ENCODE peak calls at places on chromosomes 7 and 10, in eight cellular contexts. E is HCT116, V is GM23338, D is spleen, Y is stomach, J is Panc1, G is GM12878, Z is transverse colon. I is an unnamed sample. For H3K4me1, the result is how much of the 10 kb centered on the place peaks cover.

GRCh38 chr7:101678713-101679112 is 49.6 kb upstream of the MYL10 start:
- DNase-seq in Z (no peak), Y (no peak), V (no peak), E (no peak), D (no peak), J (no peak), G (no peak), I (no peak)

GRCh38 chr10:104329754-104330153 is 8.5 kb downstream of the ITPRIP start:
- DNase-seq in V (no peak), Z (no peak), D (peak), J (no peak), Y (no peak), E (peak), G (no peak), I (no peak)

GRCh38 chr10:71462642-71462935 is 65.9 kb downstream of the CDH23 start:
- DNase-seq in E (no peak), Z (no peak), J (no peak), G (no peak), D (no peak), V (no peak), Y (no peak), I (no peak)

GRCh38 chr7:98399462-98399861 is 1.4 kb downstream of the BAIAP2L1 start:
- DNase-seq in D (no peak), V (no peak), E (no peak), G (no peak), Z (no peak), Y (no peak), J (no peak), I (no peak)

GRCh38 chr7:55887786-55888185 is 530 bp downstream of the ZNF713 start:
- DNase-seq in G (no peak), E (no peak), Y (no peak), Z (no peak), V (no peak), J (no peak), D (no peak), I (no peak)

GRCh38 chr7:128954830-128955797 is 17.4 kb downstream of the IRF5 start:
- DNase-seq in V (peak), D (no peak), J (no peak), G (no peak), Y (no peak), E (no peak), Z (no peak), I (no peak)

GRCh38 chr7:46854958-46855473 is 726.9 kb downstream of the TNS3 start:
- DNase-seq in D (no peak), V (no peak), J (no peak), Z (no peak), G (no peak), E (no peak), Y (no peak), I (no peak)

GRCh38 chr10:47379445-47379785 is 4.7 kb downstream of the ZNF488 start:
- DNase-seq in G (no peak), Z (no peak), E (no peak), J (no peak), D (peak), Y (peak), V (no peak), I (peak)

GRCh38 chr7:75884401-75884800 is 5.6 kb downstream of the RHBDD2 start:
- DNase-seq in E (no peak), Y (no peak), V (no peak), D (no peak), G (no peak), J (no peak), Z (peak), I (no peak)

GRCh38 chr10:106043833-106044232 is 1120.7 kb downstream of the SORCS1 start:
- DNase-seq in J (no peak), G (no peak), D (no peak), Z (no peak), E (no peak), Y (no peak), V (no peak), I (no peak)

GRCh38 chr7:110084177-110084807 is 1006.6 kb upstream of the LRRN3 start:
- DNase-seq in Z (no peak), V (no peak), Y (no peak), E (no peak), D (no peak), J (no peak), G (no peak), I (no peak)

GRCh38 chr7:108454674-108455523 is 1.3 kb downstream of the NRCAM start:
- DNase-seq in G (no peak), D (peak), E (no peak), Z (no peak), Y (no peak), J (no peak), V (peak), I (no peak)

GRCh38 chr10:76113952-76114351 is 682.5 kb downstream of the LRMDA start:
- DNase-seq in Y (no peak), J (no peak), V (no peak), G (no peak), D (no peak), E (no peak), Z (no peak), I (no peak)

GRCh38 chr7:70484255-70484654 is 647.7 kb upstream of the GALNT17 start:
- DNase-seq in J (no peak), V (no peak), D (no peak), Y (no peak), G (no peak), Z (no peak), E (no peak), I (no peak)

GRCh38 chr7:46979439-46979838 is 602.5 kb downstream of the TNS3 start:
- DNase-seq in Y (no peak), D (no peak), E (no peak), Z (no peak), G (no peak), J (no peak), V (no peak), I (no peak)

GRCh38 chr7:3931843-3932242 is 630.8 kb downstream of the SDK1 start:
- DNase-seq in Y (no peak), D (no peak), Z (no peak), G (no peak), E (no peak), V (no peak), J (no peak), I (no peak)

GRCh38 chr7:90944021-90944420 is 320.2 kb upstream of the FZD1 start:
- DNase-seq in E (no peak), Z (no peak), V (no peak), G (no peak), J (no peak), D (no peak), Y (no peak), I (no peak)

GRCh38 chr10:12608761-12609160 is 259.4 kb downstream of the CAMK1D start:
- DNase-seq in V (no peak), G (no peak), Y (no peak), J (no peak), D (no peak), E (no peak), Z (no peak), I (no peak)

GRCh38 chr7:70190266-70190665 is 592.0 kb downstream of the AUTS2 start:
- DNase-seq in G (no peak), D (no peak), Y (no peak), Z (no peak), J (no peak), E (no peak), V (no peak), I (no peak)

GRCh38 chr7:149291036-149291835 is 29.2 kb downstream of the ZNF783 start:
- DNase-seq in J (no peak), E (no peak), Y (no peak), G (no peak), D (peak), V (no peak), Z (no peak), I (no peak)

GRCh38 chr7:1492640-1493039 is 11.5 kb downstream of the INTS1 start:
- DNase-seq in G (no peak), Y (no peak), V (no peak), E (no peak), J (no peak), Z (no peak), D (no peak), I (no peak)

GRCh38 chr10:79186742-79187544 is 118.2 kb downstream of the ZMIZ1 start:
- DNase-seq in E (no peak), Z (no peak), D (no peak), G (no peak), J (no peak), V (no peak), Y (no peak), I (no peak)

GRCh38 chr7:108529341-108529740 is 3.4 kb upstream of the PNPLA8 start:
- DNase-seq in Y (peak), D (no peak), J (no peak), V (peak), Z (no peak), G (no peak), E (no peak), I (no peak)

GRCh38 chr7:2527505-2528464 is 8.2 kb downstream of the LFNG start:
- DNase-seq in E (no peak), J (no peak), V (no peak), D (peak), Y (no peak), Z (peak), G (no peak), I (no peak)

GRCh38 chr7:84009051-84009450 is 185.5 kb downstream of the SEMA3A start:
- DNase-seq in G (no peak), Z (no peak), D (no peak), E (no peak), J (peak), V (no peak), Y (no peak), I (no peak)

GRCh38 chr10:78865518-78865835 is 203.3 kb upstream of the ZMIZ1 start:
- DNase-seq in D (no peak), V (no peak), J (no peak), Z (no peak), G (no peak), Y (peak), E (no peak), I (peak)

GRCh38 chr7:113283861-113284260 is 165.5 kb upstream of the SMIM30 start:
- DNase-seq in E (no peak), D (no peak), J (no peak), G (no peak), Y (no peak), Z (no peak), V (no peak), I (no peak)

GRCh38 chr10:17454181-17454800 is at the start of gene ST8SIA6:
- DNase-seq in G (no peak), V (peak), J (no peak), D (peak), E (no peak), Z (peak), Y (peak), I (no peak)

GRCh38 chr7:7970620-7971307 is 2.2 kb downstream of the GLCCI1 start:
- DNase-seq in D (no peak), E (no peak), Y (no peak), G (no peak), J (no peak), V (no peak), Z (no peak), I (no peak)

GRCh38 chr7:131604841-131605279 is 48.4 kb upstream of the PODXL start:
- DNase-seq in Z (no peak), E (no peak), G (no peak), D (no peak), Y (no peak), V (peak), J (no peak), I (no peak)

GRCh38 chr7:150481955-150482354 is 31.5 kb downstream of the GIMAP8 start:
- DNase-seq in G (no peak), V (no peak), Y (no peak), Z (no peak), J (no peak), E (no peak), D (no peak), I (no peak)
- H3K4me1 ChIP-seq in G (under half), V (under half), Y (under half), Z (under half), J (under half), E (under half), D (half or more), I (under half)

GRCh38 chr7:17521437-17521836 is 223.0 kb downstream of the AHR start:
- DNase-seq in V (no peak), J (no peak), G (no peak), Y (no peak), E (no peak), Z (no peak), D (no peak), I (no peak)

GRCh38 chr7:17520941-17521340 is 222.5 kb downstream of the AHR start:
- DNase-seq in Z (no peak), V (no peak), G (no peak), Y (no peak), E (no peak), D (no peak), J (no peak), I (no peak)

GRCh38 chr7:17526621-17527020 is 228.2 kb downstream of the AHR start:
- DNase-seq in J (no peak), Z (no peak), D (no peak), V (no peak), Y (no peak), G (no peak), E (no peak), I (no peak)

GRCh38 chr7:17524746-17525145 is 226.3 kb downstream of the AHR start:
- DNase-seq in D (no peak), J (no peak), Y (no peak), G (no peak), E (no peak), Z (no peak), V (no peak), I (no peak)

DNA sequence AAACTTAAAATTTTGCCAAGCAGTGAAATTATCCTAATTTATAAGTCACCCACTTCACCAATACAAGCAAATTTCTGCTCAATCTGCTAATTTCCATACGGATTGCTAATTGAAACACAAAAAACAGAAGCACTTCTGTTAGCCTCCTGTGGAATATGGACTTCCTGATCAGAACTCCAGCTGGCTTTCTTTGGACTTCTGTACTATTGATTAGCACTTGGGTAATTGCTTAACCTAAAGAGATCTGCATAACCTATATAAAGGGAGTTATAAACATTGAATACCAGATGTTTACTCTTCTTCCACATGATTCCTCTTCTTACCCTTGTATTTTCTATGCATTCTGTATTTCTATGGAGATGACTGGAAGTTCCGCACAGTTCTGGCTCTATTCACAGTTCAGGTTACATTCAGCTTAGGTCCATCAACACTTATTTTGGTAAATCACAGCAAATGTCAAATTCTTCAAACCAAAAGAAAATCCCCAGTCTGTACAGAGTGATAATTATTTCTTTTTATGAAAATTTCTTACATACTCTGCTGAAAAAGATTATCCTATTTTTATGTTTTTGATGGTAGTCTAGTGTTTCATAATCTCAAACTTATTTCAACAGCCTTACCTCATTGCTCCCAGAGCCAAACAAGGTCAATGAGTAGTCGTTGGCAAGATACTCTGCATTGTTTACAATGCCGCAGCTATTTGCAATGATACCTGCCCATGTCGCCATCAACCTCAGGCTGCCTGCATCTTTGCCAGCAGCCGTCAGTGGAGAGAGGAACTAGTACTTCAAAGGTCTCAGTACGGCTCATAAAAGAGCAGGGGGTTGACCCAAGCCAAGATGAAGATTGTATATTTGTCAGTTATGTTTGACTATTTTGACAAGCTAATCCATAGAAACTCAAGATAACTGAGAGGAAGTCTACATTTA is 225.6 kb downstream of the AHR start:
- DNase-seq in G (no peak), Z (peak), Y (peak), D (no peak), E (no peak), V (peak), J (peak), I (no peak)
- TF ChIP-seq POLR2AphosphoS5 in G (no peak), Z (no peak), Y (peak), D (no peak), E (no peak), V (no peak), J (no peak), I (no peak)

GRCh38 chr10:49136525-49136924 is 2.7 kb upstream of the FAM170B start:
- DNase-seq in Z (no peak), V (no peak), E (no peak), G (no peak), J (no peak), Y (no peak), D (no peak), I (no peak)
- H3K27ac ChIP-seq in Z (no peak), V (no peak), E (no peak), G (no peak), J (no peak), Y (peak), D (no peak), I (peak)

GRCh38 chr10:129970404-129971364 is 6.6 kb upstream of the EBF3 start:
- DNase-seq in J (no peak), D (peak), E (no peak), V (no peak), G (no peak), Y (no peak), Z (no peak), I (no peak)
- H3K4me1 ChIP-seq in J (under half), D (half or more), E (under half), V (under half), G (under half), Y (half or more), Z (under half), I (under half)